ENCODE peak calls at places on chromosomes 3 and 15, in five cellular contexts. B is stomach, W is H9, K is SK-N-SH, E is right cardiac atrium. I is an unnamed sample.

GRCh38 chr3:146817705-146818104 is 212.6 kb upstream of the PLSCR5 start:
- DNase-seq in E (no peak), K (no peak), W (no peak), B (no peak), I (no peak)

GRCh38 chr3:62318752-62319569 is 54.4 kb downstream of the FEZF2 start:
- DNase-seq in W (peak; percentile 90), K (peak; percentile 90), B (peak; percentile 69), E (peak; percentile 94), I (peak; percentile 94)

GRCh38 chr3:10228248-10228950 is 19.9 kb upstream of the TATDN2 start:
- DNase-seq in B (no peak), E (no peak), K (no peak), W (no peak), I (no peak)

GRCh38 chr3:107543666-107544065 is 20.9 kb downstream of the BBX start:
- DNase-seq in W (no peak), B (no peak), E (no peak), K (no peak), I (no peak)

GRCh38 chr3:56042326-56042951 is 425.8 kb downstream of the ERC2 start:
- DNase-seq in K (peak; percentile 57), W (no peak), E (no peak), B (no peak), I (no peak)

GRCh38 chr15:100311099-100311751 is 30.6 kb downstream of the ADAMTS17 start:
- DNase-seq in B (no peak), K (peak; percentile 41), W (no peak), E (peak; percentile 72), I (peak; percentile 41)

GRCh38 chr15:63243776-63244175 is 33.6 kb upstream of the APH1B start:
- DNase-seq in E (no peak), B (no peak), W (no peak), K (no peak), I (no peak)

GRCh38 chr3:58151637-58152036 is 59.1 kb downstream of the DNASE1L3 start:
- DNase-seq in E (peak; percentile 84), B (no peak), K (no peak), W (no peak), I (no peak)

GRCh38 chr3:64003589-64003988 is 19.7 kb downstream of the PSMD6 start:
- DNase-seq in E (no peak), W (no peak), B (no peak), K (no peak), I (no peak)

GRCh38 chr15:88490036-88490435 is 22.5 kb downstream of the MRPS11 start:
- DNase-seq in E (no peak), B (no peak), W (no peak), K (no peak), I (no peak)

GRCh38 chr3:68467465-68467864 is 464.9 kb downstream of the TAFA4 start:
- DNase-seq in B (no peak), E (no peak), W (no peak), K (no peak), I (no peak)

GRCh38 chr3:100972293-100972692 is 20.9 kb downstream of the ABI3BP start:
- DNase-seq in K (no peak), B (no peak), E (no peak), W (no peak), I (no peak)

GRCh38 chr3:173411288-173412064 is 13.9 kb downstream of the NLGN1 start:
- DNase-seq in E (no peak), B (no peak), W (no peak), K (peak; percentile 37), I (peak; percentile 29)

GRCh38 chr3:39193391-39193790 is 996 bp upstream of the XIRP1 start:
- DNase-seq in E (no peak), W (no peak), B (no peak), K (no peak), I (no peak)

GRCh38 chr3:54304867-54305266 is 182.5 kb downstream of the CACNA2D3 start:
- DNase-seq in K (no peak), B (no peak), E (no peak), W (no peak), I (no peak)

GRCh38 chr3:153165211-153165815 is 3.3 kb downstream of the RAP2B start:
- DNase-seq in K (no peak), E (no peak), W (no peak), B (no peak), I (no peak)

GRCh38 chr15:85690546-85691226 is 104.0 kb downstream of the KLHL25 start:
- DNase-seq in K (no peak), B (no peak), W (no peak), E (no peak), I (no peak)

GRCh38 chr3:184748219-184749135 is 36.6 kb upstream of the MAGEF1 start:
- DNase-seq in E (no peak), B (peak; percentile 46), K (peak; percentile 47), W (peak; percentile 62), I (no peak)

GRCh38 chr15:91555307-91555706 is 298.2 kb upstream of the SLCO3A1 start:
- DNase-seq in K (no peak), W (peak; percentile 34), B (no peak), E (no peak), I (no peak)

GRCh38 chr15:62983956-62984355 is 58.6 kb upstream of the TPM1 start:
- DNase-seq in W (no peak), K (no peak), E (no peak), B (no peak), I (no peak)

GRCh38 chr3:168531116-168531515 is 435.4 kb upstream of the GOLIM4 start:
- DNase-seq in W (peak; percentile 36), E (no peak), K (no peak), B (no peak), I (no peak)

GRCh38 chr15:39287322-39288195 is 293.3 kb upstream of the THBS1 start:
- DNase-seq in B (no peak), E (no peak), K (no peak), W (no peak), I (no peak)

GRCh38 chr3:126147932-126148683 is 32.3 kb downstream of the ALDH1L1 start:
- DNase-seq in E (no peak), B (no peak), K (no peak), W (peak; percentile 16), I (no peak)

GRCh38 chr3:48532271-48532973 is 24.2 kb downstream of the PFKFB4 start:
- DNase-seq in K (no peak), E (no peak), B (no peak), W (no peak), I (no peak)

GRCh38 chr3:123083446-123084124 is 16.8 kb downstream of the PDIA5 start:
- DNase-seq in E (no peak), K (no peak), B (no peak), W (no peak), I (no peak)
- H3K4me1 ChIP-seq in E (peaks cover 41% of the 10 kb centered on the region), K (peaks cover 71% of the 10 kb centered on the region), B (peaks cover 69% of the 10 kb centered on the region), W (peaks cover 17% of the 10 kb centered on the region), I (peaks cover 40% of the 10 kb centered on the region)

GRCh38 chr3:65879372-65879771 is 159.3 kb downstream of the MAGI1 start:
- DNase-seq in W (no peak), E (no peak), B (no peak), K (no peak), I (no peak)
- H3K27ac ChIP-seq in W (peak overlapping the region; percentile 52), E (no peak overlapping the region), B (no peak overlapping the region), K (no peak overlapping the region), I (no peak overlapping the region)

GRCh38 chr3:129766135-129766534 is 127.4 kb downstream of the TMCC1 start:
- DNase-seq in E (no peak), W (no peak), B (no peak), K (no peak), I (no peak)
- H3K9me3 ChIP-seq in E (no peaks in the 10 kb centered on the region), W (no peaks in the 10 kb centered on the region), B (no peaks in the 10 kb centered on the region), K (no peaks in the 10 kb centered on the region), I (no peaks in the 10 kb centered on the region)

GRCh38 chr15:68526269-68526668 is 52.5 kb upstream of the CORO2B start:
- DNase-seq in B (no peak), E (no peak), K (no peak), W (no peak), I (no peak)
- H3K4me1 ChIP-seq in B (no peaks in the 10 kb centered on the region), E (no peaks in the 10 kb centered on the region), K (no peaks in the 10 kb centered on the region), W (no peaks in the 10 kb centered on the region), I (no peaks in the 10 kb centered on the region)

GRCh38 chr3:122094693-122095092 is 39.5 kb downstream of the CD86 start:
- DNase-seq in B (no peak), K (no peak), W (no peak), E (no peak), I (no peak)
- H3K27ac ChIP-seq in B (no peak overlapping the region), K (no peak overlapping the region), W (no peak overlapping the region), E (no peak overlapping the region), I (no peak overlapping the region)

GRCh38 chr3:177124882-177125281 is 72.4 kb downstream of the TBL1XR1 start:
- DNase-seq in W (no peak), E (no peak), B (no peak), K (no peak), I (no peak)
- H3K9me3 ChIP-seq in W (no peaks in the 10 kb centered on the region), E (no peaks in the 10 kb centered on the region), B (no peaks in the 10 kb centered on the region), K (no peaks in the 10 kb centered on the region), I (no peaks in the 10 kb centered on the region)

GRCh38 chr3:25465266-25465860 is 37.3 kb downstream of the RARB start:
- DNase-seq in K (no peak), W (no peak), B (no peak), E (no peak), I (no peak)
- H3K4me1 ChIP-seq in K (peaks cover 24% of the 10 kb centered on the region), W (no peaks in the 10 kb centered on the region), B (peaks cover 41% of the 10 kb centered on the region), E (peaks cover 5% of the 10 kb centered on the region), I (peaks cover 4% of the 10 kb centered on the region)

DNA sequence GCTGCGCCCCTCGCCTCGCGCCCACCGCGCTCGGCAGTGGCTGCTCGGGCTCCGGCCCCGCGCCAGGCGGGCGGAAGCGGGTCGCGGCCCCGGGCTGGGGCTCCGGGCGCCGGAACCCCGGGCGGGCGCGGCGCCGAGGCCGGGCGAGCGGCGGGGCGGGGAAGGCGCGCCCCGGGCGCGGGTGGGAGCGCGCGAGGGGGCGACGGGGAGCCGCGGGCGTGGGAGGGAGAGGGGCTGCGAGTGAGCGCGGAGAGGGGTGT is 467 bp upstream of the IGF2BP2 start:
- DNase-seq in W (no peak), K (peak; percentile 81), B (no peak), E (no peak), I (no peak)
- H3K27ac ChIP-seq in W (no peak overlapping the region), K (peak overlapping the region; percentile 87), B (peak overlapping the region; percentile 80), E (peak overlapping the region; percentile 66), I (no peak overlapping the region)

GRCh38 chr3:93906245-93906644 is 67.5 kb downstream of the PROS1 start:
- DNase-seq in E (peak; percentile 86), B (no peak), K (peak; percentile 14), W (no peak), I (peak; percentile 36)
- H3K9me3 ChIP-seq in E (no peaks in the 10 kb centered on the region), B (no peaks in the 10 kb centered on the region), K (no peaks in the 10 kb centered on the region), W (peaks cover 25% of the 10 kb centered on the region), I (peaks cover 6% of the 10 kb centered on the region)

DNA sequence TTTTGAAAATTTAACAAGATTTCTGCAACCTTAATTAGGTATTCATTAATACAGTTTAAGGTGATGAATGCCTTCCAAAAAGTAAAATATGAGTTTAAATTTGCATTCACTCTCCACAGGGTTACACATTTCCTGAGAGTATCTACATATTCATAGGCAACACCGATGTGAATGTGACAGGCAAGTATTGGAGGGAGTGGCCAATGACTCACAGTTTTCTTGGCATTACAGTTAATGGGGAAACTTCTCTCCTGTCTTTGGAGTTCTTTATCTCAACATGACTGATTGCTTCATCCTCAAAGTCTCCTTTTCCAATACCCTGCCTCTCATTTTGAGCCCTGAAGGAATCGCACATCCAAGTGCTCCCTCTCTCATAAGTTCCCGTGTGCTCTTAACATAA is 181.9 kb upstream of the CHL1 start:
- DNase-seq in B (no peak), W (no peak), K (no peak), E (no peak), I (no peak)
- H3K4me1 ChIP-seq in B (no peaks in the 10 kb centered on the region), W (no peaks in the 10 kb centered on the region), K (no peaks in the 10 kb centered on the region), E (no peaks in the 10 kb centered on the region), I (no peaks in the 10 kb centered on the region)

I was measured in ovary.